ENCODE peak calls at places on chromosomes 16 and 17, in four cellular contexts. One of them, this sample, is unnamed.
A peak's percentile ranks its signal among the peaks of the same experiment; 100 is the strongest.

GRCh38 chr16:54342001-54342776 is 55.6 kb upstream of the IRX3 start:
- DNase-seq in endodermal cell: no peak
- DNase-seq in adipocyte: peak; percentile 75
- DNase-seq in stomach: no peak
- DNase-seq in this sample: no peak

GRCh38 chr16:87322360-87322759 is 5.2 kb upstream of the C16orf95 start:
- DNase-seq in endodermal cell: no peak
- DNase-seq in adipocyte: no peak
- DNase-seq in stomach: no peak
- DNase-seq in this sample: no peak

GRCh38 chr16:56451753-56452689 is 667 bp downstream of the OGFOD1 start:
- DNase-seq in endodermal cell: peak; percentile 63
- DNase-seq in adipocyte: peak; percentile 81
- DNase-seq in stomach: no peak
- DNase-seq in this sample: peak; percentile 78

GRCh38 chr17:7405882-7406825 is 1.5 kb upstream of the NLGN2 start:
- DNase-seq in endodermal cell: peak; percentile 77
- DNase-seq in adipocyte: no peak
- DNase-seq in stomach: no peak
- DNase-seq in this sample: peak; percentile 39

GRCh38 chr17:66138120-66138519 is 53.8 kb downstream of the CEP112 start:
- DNase-seq in endodermal cell: no peak
- DNase-seq in adipocyte: no peak
- DNase-seq in stomach: no peak
- DNase-seq in this sample: no peak

GRCh38 chr17:14201087-14201486 is 35.6 kb downstream of the CDRT15 start:
- DNase-seq in endodermal cell: no peak
- DNase-seq in adipocyte: peak; percentile 66
- DNase-seq in stomach: no peak
- DNase-seq in this sample: no peak

GRCh38 chr16:50621452-50621792 is 59.7 kb downstream of the SNX20 start:
- DNase-seq in endodermal cell: no peak
- DNase-seq in adipocyte: no peak
- DNase-seq in stomach: no peak
- DNase-seq in this sample: no peak

GRCh38 chr17:80931421-80932265 is 60.0 kb upstream of the CHMP6 start:
- DNase-seq in endodermal cell: peak; percentile 93
- DNase-seq in adipocyte: peak; percentile 87
- DNase-seq in stomach: no peak
- DNase-seq in this sample: peak; percentile 85

GRCh38 chr16:88339926-88340754 is 42.6 kb upstream of the ZNF469 start:
- DNase-seq in endodermal cell: no peak
- DNase-seq in adipocyte: no peak
- DNase-seq in stomach: no peak
- DNase-seq in this sample: no peak

GRCh38 chr17:18177137-18177536 is 6.5 kb upstream of the ALKBH5 start:
- DNase-seq in endodermal cell: no peak
- DNase-seq in adipocyte: no peak
- DNase-seq in stomach: no peak
- DNase-seq in this sample: no peak

GRCh38 chr17:2362881-2363280 is 25.6 kb downstream of the SGSM2 start:
- DNase-seq in endodermal cell: no peak
- DNase-seq in adipocyte: no peak
- DNase-seq in stomach: no peak
- DNase-seq in this sample: no peak

GRCh38 chr17:66040402-66040801 is 151.5 kb downstream of the CEP112 start:
- DNase-seq in endodermal cell: peak; percentile 65
- DNase-seq in adipocyte: no peak
- DNase-seq in stomach: no peak
- DNase-seq in this sample: peak; percentile 3

GRCh38 chr16:26795184-26795583 is 271.5 kb upstream of the C16orf82 start:
- DNase-seq in endodermal cell: peak; percentile 69
- DNase-seq in adipocyte: no peak
- DNase-seq in stomach: no peak
- DNase-seq in this sample: peak; percentile 56

GRCh38 chr16:85490971-85491771 is 122.0 kb upstream of the GSE1 start:
- DNase-seq in endodermal cell: peak; percentile 88
- DNase-seq in adipocyte: no peak
- DNase-seq in stomach: peak; percentile 48
- DNase-seq in this sample: peak; percentile 65

GRCh38 chr16:10521681-10522274 is 58.6 kb downstream of the EMP2 start:
- DNase-seq in endodermal cell: peak; percentile 82
- DNase-seq in adipocyte: peak; percentile 76
- DNase-seq in stomach: peak; percentile 65
- DNase-seq in this sample: peak; percentile 82

GRCh38 chr16:57985204-57986121 is 14.5 kb upstream of the CNGB1 start:
- DNase-seq in endodermal cell: peak; percentile 75
- DNase-seq in adipocyte: peak; percentile 12
- DNase-seq in stomach: no peak
- DNase-seq in this sample: peak; percentile 35

GRCh38 chr17:74429604-74430384 is 2.1 kb upstream of the GPRC5C start:
- DNase-seq in endodermal cell: peak; percentile 78
- DNase-seq in adipocyte: no peak
- DNase-seq in stomach: peak; percentile 74
- DNase-seq in this sample: peak; percentile 49

GRCh38 chr16:30651124-30652004 is 604 bp downstream of the PRR14 start:
- DNase-seq in endodermal cell: peak; percentile 85
- DNase-seq in adipocyte: peak; percentile 85
- DNase-seq in stomach: peak; percentile 76
- DNase-seq in this sample: peak; percentile 84

GRCh38 chr17:29357821-29358232 is 32.3 kb upstream of the TAOK1 start:
- DNase-seq in endodermal cell: no peak
- DNase-seq in adipocyte: no peak
- DNase-seq in stomach: no peak
- DNase-seq in this sample: no peak

GRCh38 chr17:17568772-17569195 is 22.7 kb downstream of the PEMT start:
- DNase-seq in endodermal cell: peak; percentile 99
- DNase-seq in adipocyte: peak; percentile 66
- DNase-seq in stomach: peak; percentile 92
- DNase-seq in this sample: peak; percentile 83

GRCh38 chr17:48492401-48493298 is 38.2 kb downstream of the HOXB1 start:
- DNase-seq in endodermal cell: peak; percentile 91
- DNase-seq in adipocyte: peak; percentile 73
- DNase-seq in stomach: peak; percentile 69
- DNase-seq in this sample: peak; percentile 72

GRCh38 chr16:10332301-10332700 is 53.6 kb upstream of the ATF7IP2 start:
- DNase-seq in endodermal cell: peak; percentile 66
- DNase-seq in adipocyte: no peak
- DNase-seq in stomach: no peak
- DNase-seq in this sample: no peak

GRCh38 chr16:56860226-56861020 is 4.6 kb upstream of the SLC12A3 start:
- DNase-seq in endodermal cell: no peak
- DNase-seq in adipocyte: peak; percentile 51
- DNase-seq in stomach: no peak
- DNase-seq in this sample: no peak

GRCh38 chr16:52515068-52515671 is 31.8 kb downstream of the TOX3 start:
- DNase-seq in endodermal cell: no peak
- DNase-seq in adipocyte: peak; percentile 1
- DNase-seq in stomach: no peak
- DNase-seq in this sample: peak; percentile 30

GRCh38 chr17:71019699-71020098 is 850.4 kb downstream of the KCNJ2 start:
- DNase-seq in endodermal cell: no peak
- DNase-seq in adipocyte: no peak
- DNase-seq in stomach: no peak
- DNase-seq in this sample: no peak

GRCh38 chr17:17001874-17002520 is 30.1 kb upstream of the TNFRSF13B start:
- DNase-seq in endodermal cell: peak; percentile 97
- DNase-seq in adipocyte: peak; percentile 85
- DNase-seq in stomach: peak; percentile 90
- DNase-seq in this sample: peak; percentile 90

GRCh38 chr17:28473542-28473941 is at the start of gene SLC13A2:
- DNase-seq in endodermal cell: peak; percentile 66
- DNase-seq in adipocyte: no peak
- DNase-seq in stomach: peak; percentile 52
- DNase-seq in this sample: no peak

GRCh38 chr17:61467416-61468262 is 15.4 kb downstream of the TBX4 start:
- DNase-seq in endodermal cell: peak; percentile 96
- DNase-seq in adipocyte: peak; percentile 46
- DNase-seq in stomach: peak; percentile 38
- DNase-seq in this sample: peak; percentile 81

GRCh38 chr17:45784293-45784582 is at the start of gene CRHR1:
- DNase-seq in endodermal cell: peak; percentile 86
- DNase-seq in adipocyte: no peak
- DNase-seq in stomach: no peak
- DNase-seq in this sample: peak; percentile 58

GRCh38 chr16:79613009-79613408 is 12.5 kb upstream of the MAF start:
- DNase-seq in endodermal cell: no peak
- DNase-seq in adipocyte: no peak
- DNase-seq in stomach: no peak
- DNase-seq in this sample: no peak

GRCh38 chr16:47258874-47259461 is 115.2 kb upstream of the NETO2 start:
- DNase-seq in endodermal cell: peak; percentile 65
- DNase-seq in adipocyte: peak; percentile 10
- DNase-seq in stomach: no peak
- DNase-seq in this sample: peak; percentile 37

GRCh38 chr17:69492410-69493071 is 78.0 kb downstream of the MAP2K6 start:
- DNase-seq in endodermal cell: peak; percentile 91
- DNase-seq in adipocyte: peak; percentile 91
- DNase-seq in stomach: no peak
- DNase-seq in this sample: peak; percentile 45

GRCh38 chr17:64357191-64357981 is 33.3 kb downstream of the PECAM1 start:
- DNase-seq in endodermal cell: peak; percentile 74
- DNase-seq in adipocyte: peak; percentile 95
- DNase-seq in stomach: no peak
- DNase-seq in this sample: no peak

DNA sequence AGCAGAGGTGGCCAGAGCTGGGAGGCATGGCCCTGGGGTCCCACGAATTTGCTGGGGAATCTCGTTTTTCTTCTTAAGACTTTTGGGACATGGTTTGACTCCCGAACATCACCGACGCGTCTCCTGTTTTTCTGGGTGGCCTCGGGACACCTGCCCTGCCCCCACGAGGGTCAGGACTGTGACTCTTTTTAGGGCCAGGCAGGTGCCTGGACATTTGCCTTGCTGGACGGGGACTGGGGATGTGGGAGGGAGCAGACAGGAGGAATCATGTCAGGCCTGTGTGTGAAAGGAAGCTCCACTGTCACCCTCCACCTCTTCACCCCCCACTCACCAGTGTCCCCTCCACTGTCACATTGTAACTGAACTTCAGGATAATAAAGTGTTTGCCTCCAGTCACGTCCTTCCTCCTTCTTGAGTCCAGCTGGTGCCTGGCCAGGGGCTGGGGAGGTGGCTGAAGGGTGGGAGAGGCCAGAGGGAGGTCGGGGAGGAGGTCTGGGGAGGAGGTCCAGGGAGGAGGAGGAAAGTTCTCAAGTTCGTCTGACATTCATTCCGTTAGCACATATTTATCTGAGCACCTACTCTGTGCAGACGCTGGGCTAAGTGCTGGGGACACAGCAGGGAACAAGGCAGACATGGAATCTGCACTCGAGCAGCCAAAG is 2.3 kb downstream of the CSF3 start:
- DNase-seq in endodermal cell: peak; percentile 54
- DNase-seq in adipocyte: no peak
- DNase-seq in stomach: no peak
- DNase-seq in this sample: no peak
- H3K4me1 ChIP-seq in endodermal cell: peaks cover 5% of the 10 kb centered on the region
- H3K4me1 ChIP-seq in adipocyte: peaks cover 33% of the 10 kb centered on the region
- H3K4me1 ChIP-seq in stomach: peaks cover 88% of the 10 kb centered on the region
- H3K4me1 ChIP-seq in this sample: peaks cover 31% of the 10 kb centered on the region

GRCh38 chr16:75420987-75421819 is 12.1 kb downstream of the CFDP1 start:
- DNase-seq in endodermal cell: peak; percentile 93
- DNase-seq in adipocyte: peak; percentile 53
- DNase-seq in stomach: peak; percentile 70
- DNase-seq in this sample: peak; percentile 85
- H3K4me3 ChIP-seq in endodermal cell: no peak overlapping the region
- H3K4me3 ChIP-seq in adipocyte: peak overlapping the region; percentile 54
- H3K4me3 ChIP-seq in stomach: no peak overlapping the region
- H3K4me3 ChIP-seq in this sample: peak overlapping the region; percentile 28

GRCh38 chr16:81779540-81780320 is 639 bp downstream of the PLCG2 start:
- DNase-seq in endodermal cell: peak; percentile 66
- DNase-seq in adipocyte: no peak
- DNase-seq in stomach: peak; percentile 44
- DNase-seq in this sample: peak; percentile 33
- H3K27me3 ChIP-seq in endodermal cell: peaks cover 23% of the 10 kb centered on the region
- H3K27me3 ChIP-seq in adipocyte: peaks cover 51% of the 10 kb centered on the region
- H3K27me3 ChIP-seq in stomach: peaks cover 15% of the 10 kb centered on the region
- H3K27me3 ChIP-seq in this sample: peaks cover 53% of the 10 kb centered on the region

DNA sequence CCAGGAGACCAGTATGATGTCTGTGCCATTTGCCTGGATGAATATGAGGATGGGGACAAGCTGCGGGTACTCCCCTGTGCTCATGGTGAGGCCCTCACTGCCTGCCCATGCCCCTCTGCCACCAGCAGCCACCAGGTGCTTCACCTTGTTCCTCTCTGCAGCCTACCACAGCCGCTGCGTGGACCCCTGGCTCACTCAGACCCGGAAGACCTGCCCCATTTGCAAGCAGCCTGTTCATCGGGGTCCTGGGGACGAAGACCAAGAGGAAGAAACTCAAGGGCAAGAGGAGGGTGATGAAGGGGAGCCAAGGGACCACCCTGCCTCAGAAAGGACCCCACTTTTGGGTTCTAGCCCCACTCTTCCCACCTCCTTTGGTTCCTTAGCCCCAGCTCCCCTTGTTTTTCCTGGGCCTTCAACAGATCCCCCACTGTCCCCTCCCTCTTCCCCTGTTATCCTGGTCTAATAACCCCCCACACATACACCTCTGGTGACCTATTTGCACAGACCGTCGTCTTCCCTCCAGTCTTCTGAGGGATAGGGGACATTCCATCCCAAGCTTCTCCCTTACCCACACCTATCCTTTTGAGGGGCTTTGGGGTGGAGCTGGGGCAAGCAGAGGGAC is 3.7 kb downstream of the PFN1 start:
- DNase-seq in endodermal cell: peak; percentile 60
- DNase-seq in adipocyte: no peak
- DNase-seq in stomach: no peak
- DNase-seq in this sample: no peak
- H3K4me1 ChIP-seq in endodermal cell: peaks cover 10% of the 10 kb centered on the region
- H3K4me1 ChIP-seq in adipocyte: peaks cover 44% of the 10 kb centered on the region
- H3K4me1 ChIP-seq in stomach: peaks cover 65% of the 10 kb centered on the region
- H3K4me1 ChIP-seq in this sample: peaks cover 17% of the 10 kb centered on the region

GRCh38 chr17:75779987-75780889 is 4.4 kb upstream of the UNK start:
- DNase-seq in endodermal cell: no peak
- DNase-seq in adipocyte: no peak
- DNase-seq in stomach: no peak
- DNase-seq in this sample: no peak
- H3K4me3 ChIP-seq in endodermal cell: peak overlapping the region; percentile 65
- H3K4me3 ChIP-seq in adipocyte: peak overlapping the region; percentile 92
- H3K4me3 ChIP-seq in stomach: no peak overlapping the region
- H3K4me3 ChIP-seq in this sample: peak overlapping the region; percentile 24

GRCh38 chr16:1914759-1915387 is 3.3 kb downstream of the HS3ST6 start:
- DNase-seq in endodermal cell: no peak
- DNase-seq in adipocyte: no peak
- DNase-seq in stomach: no peak
- DNase-seq in this sample: no peak
- H3K27me3 ChIP-seq in endodermal cell: peaks cover 60% of the 10 kb centered on the region
- H3K27me3 ChIP-seq in adipocyte: peaks cover 57% of the 10 kb centered on the region
- H3K27me3 ChIP-seq in stomach: peaks cover 42% of the 10 kb centered on the region
- H3K27me3 ChIP-seq in this sample: peaks cover 45% of the 10 kb centered on the region

GRCh38 chr17:9671559-9671958 is 26.2 kb downstream of the USP43 start:
- DNase-seq in endodermal cell: peak; percentile 42
- DNase-seq in adipocyte: no peak
- DNase-seq in stomach: no peak
- DNase-seq in this sample: peak; percentile 59
- H3K4me1 ChIP-seq in endodermal cell: peaks cover 15% of the 10 kb centered on the region
- H3K4me1 ChIP-seq in adipocyte: no peaks in the 10 kb centered on the region
- H3K4me1 ChIP-seq in stomach: peaks cover 6% of the 10 kb centered on the region
- H3K4me1 ChIP-seq in this sample: peaks cover 17% of the 10 kb centered on the region

This sample was measured in neural progenitor cell.